ENCODE peak calls at places on chromosomes 16 and 17, in six cellular contexts. One of them, this sample, is unnamed.

GRCh38 chr17:80949451-80950421 is 41.9 kb upstream of the CHMP6 start:
- DNase-seq in choroid plexus epithelial cell: no peak
- DNase-seq in lower lobe of right lung: peak
- DNase-seq in WTC11: peak
- DNase-seq in GM06990: no peak
- DNase-seq in AG08395: no peak
- DNase-seq in this sample: no peak

GRCh38 chr17:44968225-44969143 is at the start of gene C1QL1:
- DNase-seq in GM06990: peak
- DNase-seq in AG08395: peak
- DNase-seq in lower lobe of right lung: peak
- DNase-seq in WTC11: peak
- DNase-seq in choroid plexus epithelial cell: peak
- DNase-seq in this sample: peak

GRCh38 chr17:44628234-44629188 is 27.8 kb upstream of the MEIOC start:
- DNase-seq in choroid plexus epithelial cell: no peak
- DNase-seq in WTC11: peak
- DNase-seq in lower lobe of right lung: peak
- DNase-seq in GM06990: peak
- DNase-seq in AG08395: no peak
- DNase-seq in this sample: no peak

GRCh38 chr17:17139972-17140589 is 66.1 kb downstream of the PLD6 start:
- DNase-seq in AG08395: no peak
- DNase-seq in lower lobe of right lung: no peak
- DNase-seq in choroid plexus epithelial cell: no peak
- DNase-seq in GM06990: no peak
- DNase-seq in WTC11: peak
- DNase-seq in this sample: no peak

GRCh38 chr17:41762841-41763240 is 23.7 kb downstream of the JUP start:
- DNase-seq in choroid plexus epithelial cell: no peak
- DNase-seq in GM06990: no peak
- DNase-seq in lower lobe of right lung: no peak
- DNase-seq in AG08395: no peak
- DNase-seq in WTC11: no peak
- DNase-seq in this sample: no peak

GRCh38 chr16:29996773-29997250 is 771 bp downstream of the INO80E start:
- DNase-seq in choroid plexus epithelial cell: no peak
- DNase-seq in GM06990: no peak
- DNase-seq in AG08395: no peak
- DNase-seq in WTC11: no peak
- DNase-seq in lower lobe of right lung: peak
- DNase-seq in this sample: no peak

GRCh38 chr17:72863511-72864175 is 228.8 kb downstream of the SLC39A11 start:
- DNase-seq in WTC11: no peak
- DNase-seq in choroid plexus epithelial cell: no peak
- DNase-seq in GM06990: peak
- DNase-seq in lower lobe of right lung: no peak
- DNase-seq in AG08395: no peak
- DNase-seq in this sample: no peak

GRCh38 chr17:46003907-46004748 is 5.1 kb downstream of the STH start:
- DNase-seq in GM06990: no peak
- DNase-seq in choroid plexus epithelial cell: peak
- DNase-seq in lower lobe of right lung: no peak
- DNase-seq in AG08395: no peak
- DNase-seq in WTC11: no peak
- DNase-seq in this sample: no peak

GRCh38 chr17:58119491-58119890 is 28.7 kb upstream of the OR4D1 start:
- DNase-seq in AG08395: no peak
- DNase-seq in choroid plexus epithelial cell: no peak
- DNase-seq in GM06990: no peak
- DNase-seq in lower lobe of right lung: no peak
- DNase-seq in WTC11: no peak
- DNase-seq in this sample: no peak

GRCh38 chr16:83717308-83717707 is 90.5 kb upstream of the HSBP1 start:
- DNase-seq in lower lobe of right lung: no peak
- DNase-seq in WTC11: peak
- DNase-seq in AG08395: no peak
- DNase-seq in choroid plexus epithelial cell: peak
- DNase-seq in GM06990: no peak
- DNase-seq in this sample: no peak